ENCODE peak calls at places on chromosomes 5 and 9, in seven cellular contexts. One of them, this sample, is unnamed.

GRCh38 chr5:87410941-87411340 is 1.8 kb downstream of the CCNH start:
- DNase-seq in upper lobe of left lung: no peak
- DNase-seq in H54: no peak
- DNase-seq in tibial nerve: no peak
- DNase-seq in K562: no peak
- DNase-seq in adrenal gland: no peak
- DNase-seq in HCT116: no peak
- DNase-seq in this sample: no peak

GRCh38 chr5:142825378-142826089 is 55.4 kb downstream of the ARHGAP26 start:
- DNase-seq in upper lobe of left lung: no peak
- DNase-seq in H54: no peak
- DNase-seq in tibial nerve: no peak
- DNase-seq in K562: peak
- DNase-seq in adrenal gland: no peak
- DNase-seq in HCT116: no peak
- DNase-seq in this sample: no peak

GRCh38 chr5:112186401-112186990 is 232.6 kb downstream of the EPB41L4A start:
- DNase-seq in upper lobe of left lung: no peak
- DNase-seq in H54: no peak
- DNase-seq in tibial nerve: peak
- DNase-seq in K562: peak
- DNase-seq in adrenal gland: no peak
- DNase-seq in HCT116: peak
- DNase-seq in this sample: no peak

GRCh38 chr5:94870496-94871214 is 252.2 kb downstream of the SLF1 start:
- DNase-seq in upper lobe of left lung: no peak
- DNase-seq in H54: no peak
- DNase-seq in tibial nerve: no peak
- DNase-seq in K562: peak
- DNase-seq in adrenal gland: no peak
- DNase-seq in HCT116: no peak
- DNase-seq in this sample: no peak

GRCh38 chr5:120778491-120779293 is 314.6 kb downstream of the PRR16 start:
- DNase-seq in upper lobe of left lung: no peak
- DNase-seq in H54: no peak
- DNase-seq in tibial nerve: no peak
- DNase-seq in K562: no peak
- DNase-seq in adrenal gland: no peak
- DNase-seq in HCT116: no peak
- DNase-seq in this sample: no peak

GRCh38 chr9:114278356-114278755 is 44.5 kb upstream of the ORM1 start:
- DNase-seq in upper lobe of left lung: no peak
- DNase-seq in H54: no peak
- DNase-seq in tibial nerve: no peak
- DNase-seq in K562: no peak
- DNase-seq in adrenal gland: no peak
- DNase-seq in HCT116: no peak
- DNase-seq in this sample: no peak

GRCh38 chr9:76905984-76906861 is at the start of gene PRUNE2:
- DNase-seq in upper lobe of left lung: peak
- DNase-seq in H54: peak
- DNase-seq in tibial nerve: no peak
- DNase-seq in K562: peak
- DNase-seq in adrenal gland: peak
- DNase-seq in HCT116: no peak
- DNase-seq in this sample: peak

GRCh38 chr5:150164640-150165039 is 1.9 kb upstream of the CDX1 start:
- DNase-seq in upper lobe of left lung: no peak
- DNase-seq in H54: no peak
- DNase-seq in tibial nerve: no peak
- DNase-seq in K562: no peak
- DNase-seq in adrenal gland: no peak
- DNase-seq in HCT116: no peak
- DNase-seq in this sample: no peak

GRCh38 chr9:111029260-111029659 is 9.0 kb downstream of the LPAR1 start:
- DNase-seq in upper lobe of left lung: no peak
- DNase-seq in H54: no peak
- DNase-seq in tibial nerve: no peak
- DNase-seq in K562: no peak
- DNase-seq in adrenal gland: no peak
- DNase-seq in HCT116: no peak
- DNase-seq in this sample: no peak

GRCh38 chr5:107580902-107581823 is 89.6 kb downstream of the EFNA5 start:
- DNase-seq in upper lobe of left lung: no peak
- DNase-seq in H54: no peak
- DNase-seq in tibial nerve: no peak
- DNase-seq in K562: no peak
- DNase-seq in adrenal gland: no peak
- DNase-seq in HCT116: no peak
- DNase-seq in this sample: peak

GRCh38 chr5:132462856-132463745 is 27.5 kb downstream of the IRF1 start:
- DNase-seq in upper lobe of left lung: no peak
- DNase-seq in H54: no peak
- DNase-seq in tibial nerve: no peak
- DNase-seq in K562: no peak
- DNase-seq in adrenal gland: peak
- DNase-seq in HCT116: no peak
- DNase-seq in this sample: no peak
- TF ChIP-seq POLR2A in upper lobe of left lung: no peak
- TF ChIP-seq POLR2A in H54: no peak
- TF ChIP-seq POLR2A in tibial nerve: no peak
- TF ChIP-seq POLR2A in K562: no peak
- TF ChIP-seq POLR2A in adrenal gland: no peak
- TF ChIP-seq POLR2A in HCT116: no peak
- TF ChIP-seq POLR2A in this sample: no peak

GRCh38 chr5:1488882-1489680 is 34.7 kb downstream of the LPCAT1 start:
- DNase-seq in upper lobe of left lung: no peak
- DNase-seq in H54: peak
- DNase-seq in tibial nerve: no peak
- DNase-seq in K562: no peak
- DNase-seq in adrenal gland: no peak
- DNase-seq in HCT116: no peak
- DNase-seq in this sample: no peak
- TF ChIP-seq POLR2A in upper lobe of left lung: no peak
- TF ChIP-seq POLR2A in H54: no peak
- TF ChIP-seq POLR2A in tibial nerve: no peak
- TF ChIP-seq POLR2A in K562: no peak
- TF ChIP-seq POLR2A in adrenal gland: no peak
- TF ChIP-seq POLR2A in HCT116: no peak
- TF ChIP-seq POLR2A in this sample: no peak

DNA sequence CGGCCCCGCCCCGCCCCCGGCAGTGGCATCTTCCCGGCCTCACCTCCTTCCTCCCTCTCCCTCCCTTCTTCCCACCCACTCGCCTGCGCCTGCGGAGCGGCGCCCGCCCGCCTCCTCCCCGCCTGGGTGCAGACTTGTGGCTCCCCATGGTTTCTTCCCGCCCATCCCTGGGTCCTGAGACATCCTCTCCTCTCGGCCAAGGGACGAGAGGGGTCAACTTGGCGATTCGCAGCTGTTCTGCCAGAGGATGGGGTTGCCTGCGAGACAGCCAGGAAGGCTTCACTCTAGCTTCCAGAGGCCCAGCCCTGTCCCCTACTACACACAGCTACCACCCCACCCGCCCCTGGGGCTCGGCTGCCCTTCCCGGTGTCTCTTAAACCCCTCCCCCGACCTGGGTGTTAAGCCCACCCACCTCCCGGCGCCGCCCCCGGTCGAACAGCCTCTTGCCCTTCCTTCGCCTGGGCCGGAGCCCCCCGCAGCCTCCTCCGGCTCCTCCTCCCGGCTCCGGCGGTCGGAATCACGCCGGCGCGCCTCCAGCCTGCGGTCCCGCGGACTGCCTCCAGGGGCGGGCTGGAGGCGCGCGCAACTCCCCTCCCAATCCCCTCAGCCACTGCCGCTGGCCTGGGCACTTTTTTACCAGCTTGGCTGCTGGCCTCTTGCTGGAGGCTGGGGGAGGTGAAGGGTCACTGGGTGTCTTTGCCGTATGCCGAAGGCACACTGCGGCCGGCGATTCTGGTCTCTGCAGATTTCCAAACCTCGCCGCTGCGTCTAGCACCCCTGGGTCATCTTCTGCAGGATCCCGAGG is 1.9 kb downstream of the JADE2 start:
- DNase-seq in upper lobe of left lung: peak
- DNase-seq in H54: peak
- DNase-seq in tibial nerve: peak
- DNase-seq in K562: peak
- DNase-seq in adrenal gland: peak
- DNase-seq in HCT116: no peak
- DNase-seq in this sample: peak
- TF ChIP-seq POLR2A in upper lobe of left lung: no peak
- TF ChIP-seq POLR2A in H54: peak
- TF ChIP-seq POLR2A in tibial nerve: peak
- TF ChIP-seq POLR2A in K562: no peak
- TF ChIP-seq POLR2A in adrenal gland: peak
- TF ChIP-seq POLR2A in HCT116: no peak
- TF ChIP-seq POLR2A in this sample: peak

GRCh38 chr9:94554078-94554438 is 825 bp upstream of the PCAT7 start:
- DNase-seq in upper lobe of left lung: peak
- DNase-seq in H54: no peak
- DNase-seq in tibial nerve: no peak
- DNase-seq in K562: peak
- DNase-seq in adrenal gland: no peak
- DNase-seq in HCT116: no peak
- DNase-seq in this sample: no peak

GRCh38 chr9:94560237-94560636 is 5.4 kb downstream of the PCAT7 start:
- DNase-seq in upper lobe of left lung: no peak
- DNase-seq in H54: no peak
- DNase-seq in tibial nerve: no peak
- DNase-seq in K562: no peak
- DNase-seq in adrenal gland: no peak
- DNase-seq in HCT116: no peak
- DNase-seq in this sample: no peak

GRCh38 chr9:94553029-94553938 is 1.6 kb upstream of the PCAT7 start:
- DNase-seq in upper lobe of left lung: peak
- DNase-seq in H54: no peak
- DNase-seq in tibial nerve: no peak
- DNase-seq in K562: peak
- DNase-seq in adrenal gland: no peak
- DNase-seq in HCT116: no peak
- DNase-seq in this sample: no peak

DNA sequence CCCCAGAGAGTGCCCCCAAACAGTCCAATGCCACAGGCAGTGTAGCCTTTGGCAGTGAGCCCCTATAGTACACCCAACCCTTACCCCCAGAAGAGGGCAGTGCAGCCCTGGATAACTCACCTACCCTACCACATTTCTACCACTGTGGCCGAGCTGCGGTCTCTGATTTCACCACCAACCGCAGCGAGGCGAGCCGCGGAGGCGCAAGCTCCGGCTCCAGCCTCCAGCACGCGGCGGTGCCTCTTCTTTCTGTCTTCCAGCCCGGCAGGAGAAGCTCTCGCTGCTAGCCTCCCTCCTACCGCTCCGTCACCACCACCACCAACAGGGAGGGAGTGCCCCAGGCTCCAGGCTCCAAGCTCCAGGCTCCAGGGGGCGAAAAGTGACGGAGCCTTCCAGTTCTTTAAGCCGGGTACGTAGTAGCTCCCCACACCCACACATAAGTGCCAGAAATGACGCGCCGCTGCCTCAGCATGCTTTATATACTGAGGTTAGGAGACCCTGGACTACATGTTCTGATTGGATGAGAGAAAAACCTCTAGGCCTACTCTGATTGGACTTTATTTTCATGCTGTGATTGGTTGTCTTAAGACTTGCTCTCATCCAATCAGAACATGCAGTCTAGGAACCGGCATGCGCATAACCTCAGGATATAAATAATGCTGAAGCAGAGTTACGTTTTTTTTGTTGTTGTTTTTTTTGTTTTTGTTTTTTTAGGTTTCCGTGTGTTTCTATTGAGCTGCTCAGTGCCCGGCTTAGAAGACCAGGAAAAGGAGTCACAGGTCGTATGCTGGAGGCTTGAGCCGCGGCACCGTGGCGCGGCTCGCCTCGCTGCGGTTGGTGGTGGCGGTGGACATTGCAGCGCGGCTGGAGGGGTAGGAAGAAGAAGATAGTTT is at the start of gene PCAT7:
- DNase-seq in upper lobe of left lung: peak
- DNase-seq in H54: peak
- DNase-seq in tibial nerve: no peak
- DNase-seq in K562: peak
- DNase-seq in adrenal gland: peak
- DNase-seq in HCT116: peak
- DNase-seq in this sample: no peak
- TF ChIP-seq POLR2A in upper lobe of left lung: no peak
- TF ChIP-seq POLR2A in H54: no peak
- TF ChIP-seq POLR2A in tibial nerve: no peak
- TF ChIP-seq POLR2A in K562: no peak
- TF ChIP-seq POLR2A in adrenal gland: no peak
- TF ChIP-seq POLR2A in HCT116: peak
- TF ChIP-seq POLR2A in this sample: no peak

GRCh38 chr9:89714316-89714715 is 109.5 kb downstream of the GADD45G start:
- DNase-seq in upper lobe of left lung: no peak
- DNase-seq in H54: no peak
- DNase-seq in tibial nerve: no peak
- DNase-seq in K562: no peak
- DNase-seq in adrenal gland: peak
- DNase-seq in HCT116: no peak
- DNase-seq in this sample: no peak

GRCh38 chr9:89715318-89715858 is 110.6 kb downstream of the GADD45G start:
- DNase-seq in upper lobe of left lung: no peak
- DNase-seq in H54: no peak
- DNase-seq in tibial nerve: no peak
- DNase-seq in K562: no peak
- DNase-seq in adrenal gland: no peak
- DNase-seq in HCT116: no peak
- DNase-seq in this sample: no peak

GRCh38 chr9:89710689-89711088 is 105.9 kb downstream of the GADD45G start:
- DNase-seq in upper lobe of left lung: no peak
- DNase-seq in H54: no peak
- DNase-seq in tibial nerve: peak
- DNase-seq in K562: no peak
- DNase-seq in adrenal gland: no peak
- DNase-seq in HCT116: no peak
- DNase-seq in this sample: no peak

GRCh38 chr9:89712285-89712684 is 107.5 kb downstream of the GADD45G start:
- DNase-seq in upper lobe of left lung: no peak
- DNase-seq in H54: no peak
- DNase-seq in tibial nerve: no peak
- DNase-seq in K562: no peak
- DNase-seq in adrenal gland: no peak
- DNase-seq in HCT116: no peak
- DNase-seq in this sample: no peak

GRCh38 chr9:89711866-89712265 is 107.1 kb downstream of the GADD45G start:
- DNase-seq in upper lobe of left lung: no peak
- DNase-seq in H54: no peak
- DNase-seq in tibial nerve: no peak
- DNase-seq in K562: no peak
- DNase-seq in adrenal gland: no peak
- DNase-seq in HCT116: no peak
- DNase-seq in this sample: no peak
- TF ChIP-seq POLR2A in upper lobe of left lung: no peak
- TF ChIP-seq POLR2A in H54: no peak
- TF ChIP-seq POLR2A in tibial nerve: no peak
- TF ChIP-seq POLR2A in K562: no peak
- TF ChIP-seq POLR2A in adrenal gland: no peak
- TF ChIP-seq POLR2A in HCT116: no peak
- TF ChIP-seq POLR2A in this sample: no peak